ENCODE peak calls at places on chromosomes 7 and 10, in ten cellular contexts. R, M, Q, W, K, E, O, J, Y and U are unnamed samples. For H3K27me3, the result is how much of the 10 kb centered on the place peaks cover.

GRCh38 chr10:17873946-17874345 is 64.8 kb downstream of the MRC1 start:
- DNase-seq in Y (no peak), K (no peak), R (no peak), E (no peak), M (no peak), Q (no peak), O (no peak), J (no peak), W (no peak), U (no peak)

GRCh38 chr10:119113805-119114732 is 10.2 kb downstream of the DENND10 start:
- DNase-seq in K (no peak), J (no peak), M (no peak), E (no peak), Q (no peak), Y (no peak), R (peak), W (no peak), O (no peak), U (no peak)

GRCh38 chr10:72316748-72317435 is 37.8 kb downstream of the DNAJB12 start:
- DNase-seq in Q (no peak), W (peak), R (peak), O (peak), E (no peak), J (peak), M (no peak), K (no peak), Y (peak), U (no peak)

GRCh38 chr10:126302831-126303230 is 85.4 kb downstream of the ADAM12 start:
- DNase-seq in Q (no peak), E (no peak), O (no peak), Y (no peak), J (no peak), R (no peak), K (peak), M (no peak), W (no peak), U (no peak)

GRCh38 chr7:27237735-27238334 is 4.8 kb upstream of the EVX1 start:
- DNase-seq in E (no peak), R (no peak), Y (no peak), O (no peak), W (no peak), Q (no peak), K (no peak), J (no peak), M (no peak), U (no peak)

GRCh38 chr7:3056713-3057388 is 13.2 kb upstream of the CARD11 start:
- DNase-seq in Q (no peak), W (no peak), J (no peak), O (no peak), E (no peak), R (no peak), K (no peak), Y (no peak), M (no peak), U (no peak)

GRCh38 chr7:81138850-81139249 is 220.0 kb upstream of the SEMA3C start:
- DNase-seq in W (no peak), R (no peak), O (no peak), E (no peak), M (no peak), K (no peak), Y (no peak), J (no peak), Q (no peak), U (no peak)

GRCh38 chr7:131157530-131158243 is 170.0 kb upstream of the MKLN1 start:
- DNase-seq in M (no peak), O (no peak), Q (peak), R (peak), Y (no peak), W (peak), K (no peak), J (no peak), E (peak), U (peak)

GRCh38 chr10:16742165-16742960 is 74.9 kb downstream of the RSU1 start:
- DNase-seq in E (no peak), K (no peak), Q (no peak), O (no peak), W (no peak), R (no peak), Y (no peak), M (no peak), J (no peak), U (no peak)

GRCh38 chr7:20238754-20239324 is 21.7 kb upstream of the MACC1 start:
- DNase-seq in Y (peak), R (no peak), W (peak), J (no peak), Q (no peak), M (no peak), K (no peak), E (no peak), O (peak), U (no peak)

GRCh38 chr7:150897502-150898474 is 45.5 kb downstream of the AOC1 start:
- DNase-seq in E (no peak), M (no peak), J (no peak), R (no peak), Y (peak), W (peak), K (peak), Q (no peak), O (no peak), U (no peak)

GRCh38 chr10:95451150-95451549 is 110.0 kb downstream of the SORBS1 start:
- DNase-seq in O (no peak), Y (no peak), E (no peak), W (no peak), R (peak), Q (no peak), K (no peak), J (no peak), M (no peak), U (no peak)

GRCh38 chr10:88913157-88913556 is 33.1 kb downstream of the STAMBPL1 start:
- DNase-seq in M (no peak), E (no peak), Q (no peak), W (no peak), O (no peak), R (peak), J (no peak), Y (no peak), K (no peak), U (no peak)

GRCh38 chr7:128885370-128886187 is 22.9 kb downstream of the ATP6V1F start:
- DNase-seq in R (no peak), Q (no peak), J (peak), O (no peak), E (no peak), W (no peak), Y (no peak), M (no peak), K (no peak), U (no peak)

GRCh38 chr7:135670179-135670578 is 7.9 kb downstream of the STMP1 start:
- DNase-seq in Y (no peak), W (no peak), R (no peak), Q (no peak), O (no peak), E (no peak), M (no peak), J (no peak), K (no peak), U (no peak)

GRCh38 chr10:2120781-2121180 is 383.5 kb upstream of the ADARB2 start:
- DNase-seq in K (peak), E (no peak), Y (no peak), R (no peak), J (no peak), O (no peak), Q (no peak), W (no peak), M (no peak), U (no peak)

GRCh38 chr7:155405399-155406318 is 52.3 kb upstream of the EN2 start:
- DNase-seq in W (no peak), R (no peak), O (no peak), Y (peak), E (peak), J (no peak), Q (no peak), M (no peak), K (no peak), U (no peak)

GRCh38 chr10:63093227-63093626 is 39.9 kb upstream of the NRBF2 start:
- DNase-seq in O (no peak), E (no peak), J (no peak), M (no peak), R (no peak), W (no peak), K (no peak), Q (no peak), Y (no peak), U (no peak)

GRCh38 chr10:62000037-62000603 is 98.6 kb downstream of the ARID5B start:
- DNase-seq in K (no peak), W (no peak), O (no peak), Q (no peak), J (no peak), M (no peak), E (no peak), R (no peak), Y (no peak), U (no peak)

GRCh38 chr7:74063646-74064045 is 20.0 kb upstream of the LIMK1 start:
- DNase-seq in O (no peak), J (no peak), R (no peak), W (no peak), Q (no peak), E (no peak), M (no peak), K (no peak), Y (no peak), U (no peak)

GRCh38 chr10:103568505-103568904 is 75.0 kb downstream of the NEURL1 start:
- DNase-seq in M (no peak), Q (no peak), E (no peak), R (no peak), J (no peak), Y (no peak), K (no peak), O (no peak), W (no peak), U (no peak)

GRCh38 chr10:80205478-80206276 is at the start of gene ANXA11:
- DNase-seq in K (no peak), J (peak), Y (peak), W (peak), R (peak), M (peak), Q (peak), O (peak), E (peak), U (peak)

GRCh38 chr7:13540429-13540828 is 449.0 kb downstream of the ETV1 start:
- DNase-seq in Q (no peak), K (no peak), W (no peak), M (no peak), Y (no peak), E (no peak), J (no peak), R (no peak), O (no peak), U (no peak)

GRCh38 chr7:23196306-23196705 is 14.5 kb downstream of the NUP42 start:
- DNase-seq in E (no peak), K (no peak), Y (no peak), M (no peak), W (no peak), Q (no peak), R (no peak), O (no peak), J (no peak), U (no peak)

GRCh38 chr7:29228289-29229011 is 33.9 kb downstream of the CHN2 start:
- DNase-seq in M (no peak), O (peak), K (no peak), Q (no peak), J (no peak), E (no peak), Y (no peak), R (no peak), W (peak), U (no peak)

GRCh38 chr10:16923726-16924125 is 106.5 kb upstream of the RSU1 start:
- DNase-seq in M (no peak), W (no peak), Q (no peak), O (no peak), E (no peak), K (no peak), Y (no peak), R (no peak), J (no peak), U (no peak)

GRCh38 chr7:155885162-155886160 is 73.2 kb upstream of the SHH start:
- DNase-seq in M (no peak), Q (no peak), J (no peak), E (no peak), O (peak), W (no peak), Y (no peak), R (peak), K (no peak), U (peak)

GRCh38 chr10:86711957-86712708 is 43.8 kb downstream of the LDB3 start:
- DNase-seq in K (no peak), E (no peak), Y (peak), W (no peak), Q (peak), R (peak), J (peak), O (no peak), M (no peak), U (no peak)

GRCh38 chr10:122294006-122294405 is 22.9 kb downstream of the BTBD16 start:
- DNase-seq in Y (no peak), K (no peak), W (no peak), O (no peak), M (no peak), J (no peak), Q (no peak), E (no peak), R (no peak), U (peak)

GRCh38 chr7:2025188-2025587 is 207.6 kb downstream of the MAD1L1 start:
- DNase-seq in O (no peak), J (no peak), W (no peak), Q (no peak), R (no peak), E (no peak), M (no peak), K (no peak), Y (no peak), U (no peak)

GRCh38 chr7:130922206-130923112 is 188.5 kb upstream of the KLF14 start:
- DNase-seq in Y (no peak), Q (no peak), E (peak), W (no peak), R (no peak), O (no peak), M (no peak), K (peak), J (no peak), U (no peak)

GRCh38 chr7:80869385-80869784 is 49.5 kb downstream of the SEMA3C start:
- DNase-seq in E (no peak), R (no peak), O (no peak), M (no peak), Y (no peak), K (no peak), W (no peak), J (no peak), Q (no peak), U (no peak)

GRCh38 chr7:92635538-92635937 is 45.3 kb upstream of the FAM133B start:
- DNase-seq in R (no peak), W (no peak), K (no peak), O (no peak), E (no peak), J (no peak), M (no peak), Y (no peak), Q (no peak), U (no peak)
- H3K27ac ChIP-seq in R (peak), W (peak), K (peak), O (peak), E (no peak), J (peak), M (no peak), Y (no peak), Q (no peak), U (peak)

GRCh38 chr7:70044525-70044924 is 446.2 kb downstream of the AUTS2 start:
- DNase-seq in E (no peak), Y (no peak), W (no peak), K (no peak), M (no peak), O (no peak), J (no peak), R (no peak), Q (no peak), U (no peak)

GRCh38 chr7:70042533-70042932 is 444.3 kb downstream of the AUTS2 start:
- DNase-seq in M (no peak), O (no peak), W (no peak), E (no peak), J (no peak), Q (no peak), R (no peak), Y (no peak), K (no peak), U (no peak)

GRCh38 chr7:70043139-70043538 is 444.9 kb downstream of the AUTS2 start:
- DNase-seq in J (no peak), Y (no peak), E (no peak), O (no peak), K (no peak), R (no peak), W (no peak), M (no peak), Q (no peak), U (no peak)

GRCh38 chr7:70044064-70044463 is 445.8 kb downstream of the AUTS2 start:
- DNase-seq in M (no peak), K (no peak), W (peak), R (no peak), Q (no peak), E (no peak), O (no peak), Y (no peak), J (no peak), U (no peak)

DNA sequence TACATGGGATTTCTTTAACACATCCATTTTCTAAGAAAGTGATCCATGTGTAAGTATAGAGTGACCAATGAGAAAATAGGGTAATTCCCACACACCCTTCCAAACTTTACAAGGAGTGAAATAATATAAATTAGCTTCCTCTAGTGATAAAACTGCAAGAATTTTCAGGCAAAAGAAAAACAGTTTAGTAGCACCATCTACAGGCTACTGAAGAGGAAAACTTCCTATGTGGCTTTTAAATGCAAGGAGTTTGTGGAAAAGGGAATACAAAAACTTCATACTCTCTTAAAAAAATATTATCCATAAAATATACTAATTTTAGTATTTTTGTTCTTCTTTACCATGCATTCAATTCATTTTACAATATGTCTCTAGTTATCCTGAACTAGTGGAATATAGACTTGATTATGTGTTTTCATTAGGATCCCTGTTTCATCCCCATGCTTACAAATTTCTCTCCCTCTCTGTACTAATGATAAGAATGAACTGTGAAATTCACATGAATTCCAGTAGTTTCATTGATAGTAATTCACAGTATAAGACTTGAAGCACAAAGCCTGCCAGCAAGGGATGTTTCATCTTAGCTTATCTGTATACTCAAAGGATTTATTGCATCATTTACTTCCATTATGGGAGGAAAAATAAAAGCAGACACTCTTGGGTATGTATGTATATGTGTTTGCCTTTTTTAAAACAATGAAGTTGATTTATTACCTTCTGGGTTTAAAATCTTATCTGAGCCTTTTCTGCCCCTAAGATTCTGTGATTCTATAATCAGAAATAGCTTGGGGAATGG is 442.9 kb downstream of the AUTS2 start:
- DNase-seq in Q (no peak), M (no peak), Y (no peak), E (no peak), R (no peak), O (no peak), K (no peak), J (no peak), W (no peak), U (no peak)
- TF ChIP-seq EP300 in Q (no peak), M (no peak), Y (no peak), E (no peak), R (no peak), O (no peak), K (no peak), J (no peak), W (no peak), U (no peak)

GRCh38 chr10:29774475-29774874 is 139.7 kb upstream of the SVIL start:
- DNase-seq in Y (no peak), M (no peak), Q (no peak), E (no peak), J (no peak), W (no peak), K (no peak), R (no peak), O (no peak), U (no peak)
- H3K27me3 ChIP-seq in Y (under half), M (under half), Q (under half), E (under half), J (under half), W (under half), K (under half), R (under half), O (under half), U (under half)

GRCh38 chr10:58512470-58513188 is at the start of gene BICC1:
- DNase-seq in Y (no peak), J (peak), K (no peak), O (no peak), E (no peak), R (peak), Q (peak), W (peak), M (peak), U (peak)
- H3K27ac ChIP-seq in Y (no peak), J (peak), K (peak), O (peak), E (no peak), R (peak), Q (peak), W (peak), M (peak), U (peak)

DNA sequence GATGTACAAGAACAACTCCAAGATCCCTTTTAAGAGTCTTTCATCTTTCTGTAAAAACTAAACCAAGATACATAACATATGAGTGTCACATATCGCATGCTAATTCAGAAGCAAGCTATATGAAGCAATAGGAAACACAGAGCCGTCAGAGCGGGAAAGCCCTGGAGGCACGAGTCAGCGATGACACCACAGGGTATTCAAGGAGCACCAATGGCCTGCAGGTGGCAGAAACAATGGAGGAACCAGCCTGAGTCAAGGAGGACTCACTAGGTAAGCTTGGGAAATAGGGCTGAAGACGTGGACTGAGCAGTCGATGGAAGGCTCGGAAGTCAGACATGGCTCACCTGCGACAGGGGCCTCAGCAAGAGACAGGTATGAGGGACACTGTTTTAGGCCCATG is 214.4 kb downstream of the FAM107B start:
- DNase-seq in J (no peak), R (no peak), Q (no peak), E (no peak), K (no peak), W (no peak), M (no peak), Y (no peak), O (peak), U (no peak)
- TF ChIP-seq EP300 in J (no peak), R (no peak), Q (no peak), E (no peak), K (no peak), W (no peak), M (no peak), Y (no peak), O (no peak), U (no peak)

DNA sequence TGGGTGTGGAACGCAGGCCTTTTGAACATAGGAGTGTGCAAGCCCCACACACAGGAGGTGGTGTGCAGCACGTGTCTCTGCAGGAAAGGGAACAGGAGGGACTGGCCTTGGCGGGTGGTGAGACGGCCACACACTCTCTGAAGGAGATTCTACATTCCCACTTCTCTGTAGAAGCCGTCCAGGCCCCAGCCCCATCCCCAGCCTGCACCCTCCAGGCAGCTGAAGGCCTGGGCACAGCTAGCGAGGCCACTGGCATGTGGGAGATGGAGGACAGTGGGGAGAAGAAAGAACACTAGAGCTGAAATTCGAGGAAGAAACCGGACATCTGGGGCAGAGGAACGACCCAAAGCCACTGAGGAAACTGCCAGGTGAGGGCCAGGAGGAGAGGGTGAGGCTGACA is 507.3 kb downstream of the DNAJB6 start:
- DNase-seq in R (no peak), E (no peak), J (no peak), K (no peak), W (no peak), O (no peak), Y (no peak), Q (no peak), M (peak), U (no peak)
- H3K27me3 ChIP-seq in R (under half), E (under half), J (under half), K (half or more), W (under half), O (under half), Y (half or more), Q (under half), M (under half), U (under half)

GRCh38 chr7:106064329-106064728 is 47.8 kb downstream of the SYPL1 start:
- DNase-seq in R (no peak), E (no peak), O (no peak), J (peak), W (no peak), K (peak), Q (no peak), Y (no peak), M (no peak), U (peak)

GRCh38 chr7:106063039-106063438 is 49.1 kb downstream of the SYPL1 start:
- DNase-seq in J (no peak), M (no peak), Q (no peak), E (no peak), Y (no peak), W (no peak), R (no peak), O (no peak), K (peak), U (no peak)

GRCh38 chr7:106064836-106065559 is 47.1 kb downstream of the SYPL1 start:
- DNase-seq in M (peak), J (no peak), E (no peak), K (peak), Y (peak), W (peak), Q (peak), R (peak), O (peak), U (peak)

GRCh38 chr7:106062521-106062931 is 49.6 kb downstream of the SYPL1 start:
- DNase-seq in J (no peak), Q (no peak), W (no peak), R (no peak), K (no peak), M (no peak), Y (no peak), O (no peak), E (no peak), U (no peak)

GRCh38 chr7:106063692-106064091 is 48.4 kb downstream of the SYPL1 start:
- DNase-seq in K (peak), R (no peak), Y (no peak), W (no peak), O (no peak), M (no peak), Q (no peak), J (no peak), E (no peak), U (no peak)
- H3K27ac ChIP-seq in K (peak), R (peak), Y (no peak), W (peak), O (peak), M (no peak), Q (no peak), J (no peak), E (no peak), U (peak)

GRCh38 chr10:44891721-44892120 is 19.4 kb upstream of the TMEM72 start:
- DNase-seq in W (no peak), Y (no peak), R (no peak), K (no peak), J (no peak), O (no peak), E (no peak), M (no peak), Q (no peak), U (no peak)
- TF ChIP-seq EP300 in W (no peak), Y (no peak), R (no peak), K (no peak), J (no peak), O (no peak), E (no peak), M (no peak), Q (no peak), U (no peak)